ENCODE peak calls at places on chromosome 14, in six cellular contexts. F, A, H, X, L and N are unnamed samples.

GRCh38 chr14:21309238-21309636 is 29.4 kb downstream of the RPGRIP1 start:
- DNase-seq in F (no peak), A (no peak), H (no peak), X (no peak), L (no peak), N (no peak)

GRCh38 chr14:34030864-34031263 is 80.0 kb upstream of the EGLN3 start:
- DNase-seq in F (peak; percentile 35), A (no peak), H (no peak), X (peak; percentile 33), L (peak; percentile 60), N (no peak)

GRCh38 chr14:54343276-54344121 is 53.3 kb upstream of the CDKN3 start:
- DNase-seq in F (no peak), A (no peak), H (no peak), X (no peak), L (no peak), N (no peak)

GRCh38 chr14:53894456-53894855 is 62.2 kb downstream of the BMP4 start:
- DNase-seq in F (peak; percentile 79), A (no peak), H (no peak), X (no peak), L (no peak), N (no peak)

GRCh38 chr14:99755629-99756603 is 37.3 kb upstream of the EML1 start:
- DNase-seq in F (peak; percentile 95), A (peak; percentile 62), H (peak; percentile 73), X (peak; percentile 92), L (peak; percentile 89), N (peak; percentile 91)

GRCh38 chr14:94009767-94010166 is 12.7 kb downstream of the CCDC197 start:
- DNase-seq in F (peak; percentile 63), A (peak; percentile 65), H (no peak), X (no peak), L (no peak), N (no peak)

GRCh38 chr14:35368139-35368460 is 36.4 kb downstream of the NFKBIA start:
- DNase-seq in F (no peak), A (no peak), H (no peak), X (no peak), L (no peak), N (no peak)

GRCh38 chr14:91911474-91912032 is 35.9 kb downstream of the FBLN5 start:
- DNase-seq in F (peak; percentile 33), A (peak; percentile 38), H (peak; percentile 56), X (peak; percentile 48), L (no peak), N (no peak)

GRCh38 chr14:32470161-32470705 is 141.1 kb downstream of the AKAP6 start:
- DNase-seq in F (peak; percentile 54), A (no peak), H (no peak), X (no peak), L (no peak), N (no peak)

GRCh38 chr14:58777541-58777979 is 139.8 kb downstream of the DACT1 start:
- DNase-seq in F (peak; percentile 76), A (no peak), H (no peak), X (no peak), L (no peak), N (no peak)

GRCh38 chr14:54784060-54784459 is 118.6 kb downstream of the GCH1 start:
- DNase-seq in F (no peak), A (no peak), H (no peak), X (no peak), L (no peak), N (peak; percentile 86)

GRCh38 chr14:59969319-59969718 is 49.4 kb downstream of the LRRC9 start:
- DNase-seq in F (peak; percentile 64), A (no peak), H (no peak), X (no peak), L (no peak), N (no peak)

GRCh38 chr14:101504096-101504948 is 57.0 kb upstream of the DIO3 start:
- DNase-seq in F (no peak), A (no peak), H (no peak), X (peak; percentile 51), L (peak; percentile 14), N (peak; percentile 9)

GRCh38 chr14:89428556-89429196 is 11.6 kb upstream of the FOXN3 start:
- DNase-seq in F (peak; percentile 22), A (peak; percentile 16), H (no peak), X (peak; percentile 41), L (peak; percentile 52), N (no peak)

GRCh38 chr14:90795744-90796143 is 20.5 kb downstream of the TTC7B start:
- DNase-seq in F (peak; percentile 93), A (no peak), H (no peak), X (no peak), L (no peak), N (no peak)

GRCh38 chr14:89041245-89041585 is 216.8 kb downstream of the TTC8 start:
- DNase-seq in F (no peak), A (peak; percentile 25), H (no peak), X (peak; percentile 40), L (no peak), N (peak; percentile 60)

GRCh38 chr14:90019824-90020523 is 41.8 kb upstream of the KCNK13 start:
- DNase-seq in F (no peak), A (peak; percentile 59), H (no peak), X (no peak), L (no peak), N (no peak)

GRCh38 chr14:32468955-32469354 is 139.9 kb downstream of the AKAP6 start:
- DNase-seq in F (peak; percentile 72), A (peak; percentile 7), H (no peak), X (no peak), L (no peak), N (no peak)

GRCh38 chr14:91396959-91397815 is 20.4 kb downstream of the CCDC88C start:
- DNase-seq in F (no peak), A (no peak), H (no peak), X (no peak), L (no peak), N (no peak)

GRCh38 chr14:101004954-101005353 is 101.4 kb upstream of the RTL1 start:
- DNase-seq in F (peak; percentile 87), A (no peak), H (no peak), X (no peak), L (no peak), N (no peak)

GRCh38 chr14:97177016-97177415 is 379.8 kb downstream of the VRK1 start:
- DNase-seq in F (no peak), A (no peak), H (peak; percentile 33), X (no peak), L (no peak), N (no peak)

GRCh38 chr14:54109521-54110120 is 153.0 kb upstream of the BMP4 start:
- DNase-seq in F (no peak), A (no peak), H (no peak), X (no peak), L (no peak), N (no peak)

GRCh38 chr14:59305836-59306555 is 117.5 kb downstream of the DAAM1 start:
- DNase-seq in F (peak; percentile 84), A (no peak), H (no peak), X (no peak), L (no peak), N (no peak)

GRCh38 chr14:50985124-50985815 is 41.0 kb upstream of the PYGL start:
- DNase-seq in F (no peak), A (no peak), H (no peak), X (no peak), L (no peak), N (no peak)

GRCh38 chr14:90426663-90427062 is 29.8 kb downstream of the CALM1 start:
- DNase-seq in F (no peak), A (peak; percentile 66), H (no peak), X (peak; percentile 47), L (no peak), N (peak; percentile 52)

GRCh38 chr14:102028733-102029132 is 58.1 kb downstream of the HSP90AA1 start:
- DNase-seq in F (peak; percentile 77), A (no peak), H (no peak), X (no peak), L (no peak), N (no peak)

GRCh38 chr14:57275023-57275664 is 6.4 kb downstream of the AP5M1 start:
- DNase-seq in F (peak; percentile 5), A (no peak), H (no peak), X (no peak), L (no peak), N (no peak)

DNA sequence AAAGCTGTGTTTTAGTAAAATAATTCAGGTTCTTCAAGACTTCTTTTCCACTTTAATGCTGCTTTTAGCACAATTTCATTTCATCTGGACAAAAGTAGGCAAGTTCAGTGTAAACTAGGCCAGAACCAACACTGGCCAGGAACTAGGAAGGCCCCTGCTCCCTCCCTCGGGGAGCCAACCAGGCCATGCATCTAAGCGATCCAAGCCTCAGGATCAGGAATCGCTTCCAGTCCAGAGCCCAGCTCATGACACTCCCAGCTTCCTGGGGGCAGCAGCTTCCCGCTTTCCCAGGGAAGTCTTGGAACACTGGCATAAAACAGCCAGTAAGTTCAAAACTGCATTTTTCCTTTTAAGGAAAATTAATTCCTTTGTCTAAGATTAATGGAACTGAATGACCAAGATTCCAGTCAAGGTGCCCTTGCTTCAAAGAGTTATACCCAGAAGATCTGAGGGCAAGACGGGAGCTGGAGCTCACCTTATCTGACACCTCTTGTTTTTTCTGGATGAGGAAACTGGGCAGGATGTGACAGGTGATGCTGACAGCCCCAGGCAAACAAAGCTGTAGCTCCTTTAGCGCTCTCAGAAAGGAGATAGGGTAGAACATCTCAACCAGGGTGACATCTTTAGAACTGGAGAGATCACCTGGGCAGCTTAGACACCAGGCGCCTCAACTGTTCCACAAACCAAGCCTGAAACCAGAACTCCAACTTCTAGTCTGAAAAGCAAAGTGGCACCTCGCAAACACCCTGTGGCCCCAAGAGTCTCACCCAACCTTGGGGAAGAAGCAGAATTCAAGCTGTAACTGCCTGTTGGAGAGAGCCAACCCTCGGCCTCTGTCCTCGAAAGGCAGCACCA is 61.4 kb upstream of the PNMA1 start:
- DNase-seq in F (no peak), A (no peak), H (no peak), X (peak; percentile 19), L (no peak), N (peak; percentile 19)
- H3K27ac ChIP-seq in F (no peak overlapping the region), A (peak overlapping the region; percentile 18), H (no peak overlapping the region), X (peak overlapping the region; percentile 63), L (no peak overlapping the region), N (no peak overlapping the region)

GRCh38 chr14:74843653-74844052 is 32.3 kb downstream of the PROX2 start:
- DNase-seq in F (peak; percentile 54), A (no peak), H (no peak), X (no peak), L (no peak), N (no peak)
- TF ChIP-seq CTCF in F (peak; percentile 18), A (no peak), H (no peak), X (no peak), L (no peak), N (no peak)

DNA sequence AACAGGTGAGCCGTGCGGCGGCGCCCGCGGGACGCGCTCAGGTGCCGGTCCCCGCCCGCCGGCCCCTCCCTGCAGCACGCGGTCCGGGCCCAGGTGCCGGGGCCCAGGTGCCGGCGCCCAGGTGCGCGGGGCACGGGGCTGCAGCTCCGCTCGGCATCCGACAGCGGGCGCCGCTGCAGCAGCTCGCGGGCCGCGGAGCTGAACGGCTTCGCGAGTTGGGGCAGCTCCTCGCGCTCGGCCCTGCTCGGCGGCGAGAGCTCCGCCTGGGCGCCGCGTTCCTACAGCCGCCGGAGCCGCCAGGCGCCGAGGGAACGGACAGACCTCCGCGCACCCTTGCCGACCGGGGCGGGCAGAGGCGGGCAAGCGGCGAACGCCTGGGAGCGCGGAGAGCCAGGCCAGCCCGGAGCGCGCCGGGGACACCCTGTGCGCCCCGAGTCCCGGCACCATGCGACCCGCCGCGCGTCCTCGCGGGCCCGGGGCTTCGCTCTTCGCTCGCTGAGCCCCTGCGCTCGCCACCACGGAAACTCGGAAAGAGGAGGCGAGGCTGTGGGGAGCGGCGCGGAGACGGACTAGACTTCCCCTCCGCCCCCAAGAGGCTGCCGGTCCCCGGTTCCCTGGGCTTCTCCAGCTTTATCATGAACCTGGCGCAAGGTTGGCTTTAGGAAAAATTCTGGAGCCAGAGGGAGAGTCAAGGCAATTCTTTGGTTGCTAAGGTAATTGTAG is at the start of gene RGS6:
- DNase-seq in F (no peak), A (peak; percentile 80), H (no peak), X (peak; percentile 46), L (peak; percentile 15), N (no peak)
- TF ChIP-seq POLR2A in F (no peak), A (peak; percentile 29), H (no peak), X (no peak), L (no peak), N (no peak)

GRCh38 chr14:103066399-103066798 is 9.1 kb upstream of the CDC42BPB start:
- DNase-seq in F (no peak), A (no peak), H (no peak), X (no peak), L (no peak), N (no peak)
- H3K27ac ChIP-seq in F (no peak overlapping the region), A (peak overlapping the region; percentile 52), H (peak overlapping the region; percentile 97), X (no peak overlapping the region), L (no peak overlapping the region), N (no peak overlapping the region)